ENCODE peak calls at places on chromosome 1, in seven cellular contexts. B is prostate gland, C is IMR-90, L is PC-3, A is spleen, U is upper lobe of right lung, D is fibroblast of lung. S is an unnamed sample.

GRCh38 chr1:44103270-44104131 is 15.1 kb upstream of the KLF17 start:
- DNase-seq in B (no peak), C (no peak), L (no peak), A (peak; percentile 75), U (peak; percentile 63), D (peak; percentile 5), S (no peak)

GRCh38 chr1:186008920-186009737 is 274.9 kb downstream of the HMCN1 start:
- DNase-seq in B (no peak), C (peak; percentile 45), L (no peak), A (no peak), U (no peak), D (peak; percentile 84), S (no peak)

GRCh38 chr1:231359113-231359512 is 21.0 kb downstream of the SPRTN start:
- DNase-seq in B (no peak), C (peak; percentile 87), L (peak; percentile 46), A (no peak), U (no peak), D (peak; percentile 89), S (no peak)

GRCh38 chr1:46806196-46807020 is 7.6 kb downstream of the CYP4B1 start:
- DNase-seq in B (peak; percentile 72), C (no peak), L (no peak), A (no peak), U (peak; percentile 84), D (no peak), S (peak; percentile 89)

GRCh38 chr1:230501845-230502244 is 75.7 kb upstream of the PGBD5 start:
- DNase-seq in B (no peak), C (no peak), L (no peak), A (no peak), U (no peak), D (no peak), S (no peak)

GRCh38 chr1:18874600-18874999 is 15.1 kb upstream of the TAS1R2 start:
- DNase-seq in B (peak; percentile 49), C (no peak), L (no peak), A (no peak), U (no peak), D (no peak), S (no peak)

GRCh38 chr1:11485191-11485590 is 6.2 kb downstream of the DISP3 start:
- DNase-seq in B (peak; percentile 49), C (no peak), L (no peak), A (peak; percentile 39), U (no peak), D (no peak), S (no peak)

GRCh38 chr1:236280438-236281285 is 1.1 kb downstream of the ERO1B start:
- DNase-seq in B (peak; percentile 18), C (no peak), L (peak; percentile 11), A (no peak), U (no peak), D (no peak), S (no peak)

GRCh38 chr1:168506204-168506819 is 37.5 kb downstream of the XCL2 start:
- DNase-seq in B (no peak), C (peak; percentile 80), L (peak; percentile 97), A (no peak), U (no peak), D (peak; percentile 80), S (no peak)

GRCh38 chr1:12140676-12141532 is 25.9 kb upstream of the TNFRSF1B start:
- DNase-seq in B (no peak), C (no peak), L (no peak), A (peak; percentile 78), U (no peak), D (no peak), S (peak; percentile 75)

GRCh38 chr1:89524369-89525168 is at the start of gene LRRC8B:
- DNase-seq in B (peak; percentile 91), C (peak; percentile 71), L (peak; percentile 93), A (peak; percentile 99), U (peak; percentile 97), D (peak; percentile 84), S (peak; percentile 98)
- H3K27ac ChIP-seq in B (peak within 1 kb of the TSS; percentile 91), C (no peak within 1 kb of the TSS), L (peak within 1 kb of the TSS; percentile 79), A (peak within 1 kb of the TSS; percentile 94), U (peak within 1 kb of the TSS; percentile 88), D (peak within 1 kb of the TSS; percentile 40), S (peak within 1 kb of the TSS; percentile 98)

GRCh38 chr1:39995973-39996393 is 41.0 kb downstream of the MFSD2A start:
- DNase-seq in B (no peak), C (no peak), L (no peak), A (no peak), U (peak; percentile 17), D (no peak), S (no peak)
- H3K4me3 ChIP-seq in B (no peak overlapping the region), C (no peak overlapping the region), L (no peak overlapping the region), A (no peak overlapping the region), U (no peak overlapping the region), D (no peak overlapping the region), S (no peak overlapping the region)

GRCh38 chr1:204445860-204446412 is 34.3 kb upstream of the PPP1R15B start:
- DNase-seq in B (no peak), C (peak; percentile 27), L (peak; percentile 55), A (peak; percentile 84), U (peak; percentile 75), D (no peak), S (peak; percentile 70)
- TF ChIP-seq CTCF in B (peak; percentile 8), C (peak; percentile 50), L (peak; percentile 68), A (no peak), U (no peak), D (peak; percentile 56), S (no peak)

DNA sequence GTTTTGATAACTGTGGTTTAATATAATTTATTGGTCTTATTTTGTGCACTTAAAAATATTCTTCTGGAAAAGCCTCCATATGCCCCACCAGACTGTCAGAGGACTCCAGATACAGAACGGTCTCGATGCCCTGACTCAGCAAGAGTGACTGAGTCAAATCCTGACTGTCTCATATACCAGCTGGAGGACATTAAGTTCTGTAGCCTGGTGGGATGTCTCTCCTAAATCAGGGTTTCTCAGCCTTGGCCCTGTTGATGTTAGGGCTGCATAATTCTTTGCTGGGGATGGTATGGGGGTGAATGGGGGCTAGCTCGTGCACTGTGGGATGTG is 67.7 kb upstream of the TLR5 start:
- DNase-seq in B (no peak), C (no peak), L (no peak), A (no peak), U (no peak), D (peak; percentile 49), S (no peak)
- H3K27ac ChIP-seq in B (no peak overlapping the region), C (no peak overlapping the region), L (no peak overlapping the region), A (no peak overlapping the region), U (no peak overlapping the region), D (no peak overlapping the region), S (no peak overlapping the region)

S was measured in kidney.